ENCODE peak calls at places on chromosomes 2 and 18, in seven cellular contexts. One of them, this sample, is unnamed.

GRCh38 chr18:35707247-35707646 is 125.7 kb downstream of the GALNT1 start:
- DNase-seq in H9: no peak
- DNase-seq in mesendoderm: no peak
- DNase-seq in IMR-90: no peak
- DNase-seq in trophoblast cell: no peak
- DNase-seq in H1: no peak
- DNase-seq in neuronal stem cell: no peak
- DNase-seq in this sample: no peak

GRCh38 chr2:223315813-223316212 is 263.8 kb downstream of the KCNE4 start:
- DNase-seq in trophoblast cell: no peak
- DNase-seq in neuronal stem cell: no peak
- DNase-seq in H1: no peak
- DNase-seq in mesendoderm: no peak
- DNase-seq in H9: no peak
- DNase-seq in IMR-90: peak
- DNase-seq in this sample: no peak

GRCh38 chr2:188580738-188581137 is 289.1 kb downstream of the GULP1 start:
- DNase-seq in neuronal stem cell: no peak
- DNase-seq in H9: no peak
- DNase-seq in IMR-90: no peak
- DNase-seq in trophoblast cell: peak
- DNase-seq in mesendoderm: no peak
- DNase-seq in H1: no peak
- DNase-seq in this sample: no peak

GRCh38 chr2:136378712-136379595 is 261.0 kb upstream of the CXCR4 start:
- DNase-seq in IMR-90: peak
- DNase-seq in mesendoderm: peak
- DNase-seq in neuronal stem cell: peak
- DNase-seq in H1: peak
- DNase-seq in trophoblast cell: peak
- DNase-seq in H9: peak
- DNase-seq in this sample: peak

GRCh38 chr2:134282638-134283400 is 28.9 kb downstream of the MGAT5 start:
- DNase-seq in mesendoderm: no peak
- DNase-seq in neuronal stem cell: no peak
- DNase-seq in trophoblast cell: peak
- DNase-seq in H9: no peak
- DNase-seq in H1: no peak
- DNase-seq in IMR-90: no peak
- DNase-seq in this sample: peak

GRCh38 chr2:126857502-126857901 is 41.2 kb upstream of the TEX51 start:
- DNase-seq in mesendoderm: no peak
- DNase-seq in neuronal stem cell: no peak
- DNase-seq in IMR-90: no peak
- DNase-seq in trophoblast cell: no peak
- DNase-seq in H9: no peak
- DNase-seq in H1: no peak
- DNase-seq in this sample: no peak

GRCh38 chr2:69771461-69771860 is 29.5 kb downstream of the ANXA4 start:
- DNase-seq in H9: no peak
- DNase-seq in H1: no peak
- DNase-seq in IMR-90: peak
- DNase-seq in trophoblast cell: no peak
- DNase-seq in mesendoderm: no peak
- DNase-seq in neuronal stem cell: no peak
- DNase-seq in this sample: no peak

GRCh38 chr2:241069821-241070281 is 32.2 kb downstream of the MTERF4 start:
- DNase-seq in H1: no peak
- DNase-seq in neuronal stem cell: no peak
- DNase-seq in H9: peak
- DNase-seq in mesendoderm: no peak
- DNase-seq in IMR-90: no peak
- DNase-seq in trophoblast cell: no peak
- DNase-seq in this sample: no peak

GRCh38 chr2:70988151-70988550 is 6.5 kb downstream of the TEX261 start:
- DNase-seq in mesendoderm: no peak
- DNase-seq in IMR-90: no peak
- DNase-seq in H9: peak
- DNase-seq in trophoblast cell: no peak
- DNase-seq in H1: no peak
- DNase-seq in neuronal stem cell: no peak
- DNase-seq in this sample: no peak

GRCh38 chr2:136381245-136381644 is 263.3 kb upstream of the CXCR4 start:
- DNase-seq in H9: no peak
- DNase-seq in H1: no peak
- DNase-seq in neuronal stem cell: no peak
- DNase-seq in IMR-90: no peak
- DNase-seq in mesendoderm: no peak
- DNase-seq in trophoblast cell: no peak
- DNase-seq in this sample: no peak

GRCh38 chr2:199230091-199230490 is 227.6 kb downstream of the SATB2 start:
- DNase-seq in IMR-90: peak
- DNase-seq in neuronal stem cell: no peak
- DNase-seq in H9: no peak
- DNase-seq in mesendoderm: no peak
- DNase-seq in H1: no peak
- DNase-seq in trophoblast cell: no peak
- DNase-seq in this sample: no peak

GRCh38 chr18:53944721-53945120 is 279.7 kb downstream of the MBD2 start:
- DNase-seq in neuronal stem cell: peak
- DNase-seq in trophoblast cell: peak
- DNase-seq in IMR-90: no peak
- DNase-seq in H1: no peak
- DNase-seq in H9: no peak
- DNase-seq in mesendoderm: peak
- DNase-seq in this sample: no peak

GRCh38 chr2:85397925-85398331 is 12.2 kb downstream of the CAPG start:
- DNase-seq in mesendoderm: no peak
- DNase-seq in H9: no peak
- DNase-seq in IMR-90: no peak
- DNase-seq in neuronal stem cell: no peak
- DNase-seq in trophoblast cell: no peak
- DNase-seq in H1: no peak
- DNase-seq in this sample: no peak

GRCh38 chr2:11411768-11412448 is 54.1 kb downstream of the E2F6 start:
- DNase-seq in mesendoderm: peak
- DNase-seq in neuronal stem cell: peak
- DNase-seq in H9: peak
- DNase-seq in H1: no peak
- DNase-seq in trophoblast cell: peak
- DNase-seq in IMR-90: peak
- DNase-seq in this sample: peak

GRCh38 chr18:29523371-29523770 is 1346.4 kb upstream of the CDH2 start:
- DNase-seq in trophoblast cell: peak
- DNase-seq in mesendoderm: no peak
- DNase-seq in IMR-90: no peak
- DNase-seq in neuronal stem cell: no peak
- DNase-seq in H1: no peak
- DNase-seq in H9: no peak
- DNase-seq in this sample: no peak

GRCh38 chr2:197675711-197676188 is 363 bp upstream of the RFTN2 start:
- DNase-seq in H1: no peak
- DNase-seq in H9: peak
- DNase-seq in mesendoderm: peak
- DNase-seq in trophoblast cell: no peak
- DNase-seq in neuronal stem cell: peak
- DNase-seq in IMR-90: peak
- DNase-seq in this sample: peak

GRCh38 chr2:3465844-3466481 is 53.4 kb downstream of the ADI1 start:
- DNase-seq in H9: no peak
- DNase-seq in neuronal stem cell: no peak
- DNase-seq in H1: no peak
- DNase-seq in IMR-90: peak
- DNase-seq in mesendoderm: peak
- DNase-seq in trophoblast cell: peak
- DNase-seq in this sample: peak

GRCh38 chr2:157418215-157418614 is 25.7 kb downstream of the CYTIP start:
- DNase-seq in mesendoderm: no peak
- DNase-seq in IMR-90: no peak
- DNase-seq in H1: no peak
- DNase-seq in neuronal stem cell: no peak
- DNase-seq in H9: no peak
- DNase-seq in trophoblast cell: no peak
- DNase-seq in this sample: no peak

GRCh38 chr2:60560734-60561649 is 7.5 kb upstream of the BCL11A start:
- DNase-seq in trophoblast cell: peak
- DNase-seq in mesendoderm: peak
- DNase-seq in H1: no peak
- DNase-seq in H9: no peak
- DNase-seq in IMR-90: no peak
- DNase-seq in neuronal stem cell: no peak
- DNase-seq in this sample: peak

GRCh38 chr2:231666171-231667095 is 41.9 kb upstream of the PTMA start:
- DNase-seq in H1: peak
- DNase-seq in IMR-90: peak
- DNase-seq in H9: peak
- DNase-seq in trophoblast cell: peak
- DNase-seq in mesendoderm: peak
- DNase-seq in neuronal stem cell: no peak
- DNase-seq in this sample: peak

GRCh38 chr2:55986001-55986400 is 62.4 kb upstream of the EFEMP1 start:
- DNase-seq in IMR-90: no peak
- DNase-seq in neuronal stem cell: no peak
- DNase-seq in H1: no peak
- DNase-seq in mesendoderm: no peak
- DNase-seq in H9: no peak
- DNase-seq in trophoblast cell: no peak
- DNase-seq in this sample: no peak

GRCh38 chr2:55986700-55987440 is 63.3 kb upstream of the EFEMP1 start:
- DNase-seq in H9: no peak
- DNase-seq in trophoblast cell: no peak
- DNase-seq in neuronal stem cell: no peak
- DNase-seq in IMR-90: peak
- DNase-seq in H1: no peak
- DNase-seq in mesendoderm: no peak
- DNase-seq in this sample: no peak

GRCh38 chr2:55989405-55989804 is 65.8 kb upstream of the EFEMP1 start:
- DNase-seq in H9: no peak
- DNase-seq in neuronal stem cell: no peak
- DNase-seq in IMR-90: no peak
- DNase-seq in trophoblast cell: no peak
- DNase-seq in H1: no peak
- DNase-seq in mesendoderm: no peak
- DNase-seq in this sample: no peak

DNA sequence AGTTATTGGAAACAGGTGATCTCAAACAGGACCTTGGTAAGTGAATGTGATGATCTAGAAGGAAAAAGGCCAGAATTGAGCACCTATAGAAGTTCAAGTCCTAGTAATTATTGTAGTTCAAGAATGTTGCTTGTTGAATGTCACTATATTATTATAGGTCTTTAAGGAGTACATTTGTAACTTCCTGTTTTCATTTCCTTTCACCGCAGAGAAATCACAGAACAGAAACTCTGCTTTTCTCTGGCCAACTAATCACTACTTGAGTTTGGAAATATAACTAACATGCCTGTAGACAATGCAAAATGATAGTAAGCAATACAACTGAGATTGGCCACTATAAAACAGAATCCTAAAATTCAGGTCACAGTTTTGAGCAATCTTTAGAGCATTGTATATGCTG is 61.8 kb upstream of the EFEMP1 start:
- DNase-seq in neuronal stem cell: no peak
- DNase-seq in H9: no peak
- DNase-seq in trophoblast cell: no peak
- DNase-seq in mesendoderm: no peak
- DNase-seq in IMR-90: no peak
- DNase-seq in H1: no peak
- DNase-seq in this sample: no peak
- H3K4ac ChIP-seq in neuronal stem cell: no peak
- H3K4ac ChIP-seq in H9: no peak
- H3K4ac ChIP-seq in trophoblast cell: no peak
- H3K4ac ChIP-seq in mesendoderm: no peak
- H3K4ac ChIP-seq in IMR-90: no peak
- H3K4ac ChIP-seq in H1: no peak
- H3K4ac ChIP-seq in this sample: no peak

GRCh38 chr2:226451486-226451885 is 348.1 kb downstream of the IRS1 start:
- DNase-seq in H1: no peak
- DNase-seq in mesendoderm: peak
- DNase-seq in IMR-90: no peak
- DNase-seq in H9: no peak
- DNase-seq in neuronal stem cell: no peak
- DNase-seq in trophoblast cell: no peak
- DNase-seq in this sample: no peak
- H4K8ac ChIP-seq in H1: no peak
- H4K8ac ChIP-seq in mesendoderm: no peak
- H4K8ac ChIP-seq in IMR-90: no peak
- H4K8ac ChIP-seq in H9: no peak
- H4K8ac ChIP-seq in neuronal stem cell: no peak
- H4K8ac ChIP-seq in trophoblast cell: no peak
- H4K8ac ChIP-seq in this sample: no peak

GRCh38 chr2:233063269-233063975 is 3.3 kb downstream of the INPP5D start:
- DNase-seq in H1: no peak
- DNase-seq in H9: peak
- DNase-seq in trophoblast cell: no peak
- DNase-seq in mesendoderm: peak
- DNase-seq in neuronal stem cell: no peak
- DNase-seq in IMR-90: no peak
- DNase-seq in this sample: no peak

GRCh38 chr2:233064526-233065199 is 4.5 kb downstream of the INPP5D start:
- DNase-seq in IMR-90: no peak
- DNase-seq in H1: no peak
- DNase-seq in H9: no peak
- DNase-seq in neuronal stem cell: no peak
- DNase-seq in trophoblast cell: no peak
- DNase-seq in mesendoderm: no peak
- DNase-seq in this sample: no peak

GRCh38 chr2:233062447-233062842 is 2.3 kb downstream of the INPP5D start:
- DNase-seq in neuronal stem cell: no peak
- DNase-seq in mesendoderm: no peak
- DNase-seq in trophoblast cell: no peak
- DNase-seq in H9: no peak
- DNase-seq in IMR-90: no peak
- DNase-seq in H1: no peak
- DNase-seq in this sample: no peak

GRCh38 chr2:233062946-233063268 is 2.8 kb downstream of the INPP5D start:
- DNase-seq in mesendoderm: no peak
- DNase-seq in trophoblast cell: no peak
- DNase-seq in neuronal stem cell: no peak
- DNase-seq in H1: no peak
- DNase-seq in IMR-90: no peak
- DNase-seq in H9: no peak
- DNase-seq in this sample: no peak

GRCh38 chr2:233063976-233064411 is 3.9 kb downstream of the INPP5D start:
- DNase-seq in mesendoderm: no peak
- DNase-seq in IMR-90: no peak
- DNase-seq in H1: no peak
- DNase-seq in trophoblast cell: no peak
- DNase-seq in neuronal stem cell: no peak
- DNase-seq in H9: no peak
- DNase-seq in this sample: no peak
- H3K4ac ChIP-seq in mesendoderm: no peak
- H3K4ac ChIP-seq in IMR-90: no peak
- H3K4ac ChIP-seq in H1: no peak
- H3K4ac ChIP-seq in trophoblast cell: no peak
- H3K4ac ChIP-seq in neuronal stem cell: no peak
- H3K4ac ChIP-seq in H9: no peak
- H3K4ac ChIP-seq in this sample: no peak

GRCh38 chr18:73943763-73944162 is 203.9 kb downstream of the FBXO15 start:
- DNase-seq in mesendoderm: no peak
- DNase-seq in H1: no peak
- DNase-seq in H9: no peak
- DNase-seq in IMR-90: no peak
- DNase-seq in neuronal stem cell: no peak
- DNase-seq in trophoblast cell: no peak
- DNase-seq in this sample: no peak
- H4K8ac ChIP-seq in mesendoderm: no peak
- H4K8ac ChIP-seq in H1: no peak
- H4K8ac ChIP-seq in H9: no peak
- H4K8ac ChIP-seq in IMR-90: peak
- H4K8ac ChIP-seq in neuronal stem cell: no peak
- H4K8ac ChIP-seq in trophoblast cell: no peak
- H4K8ac ChIP-seq in this sample: no peak

This sample was measured in mesenchymal stem cell.